ENCODE peak calls at places on chromosomes 6 and 20, in four cellular contexts. X, J, F and A are unnamed samples.

GRCh38 chr6:130681028-130681427 is 146.2 kb upstream of the SMLR1 start:
- DNase-seq in F (peak), X (no peak), J (peak), A (no peak)

GRCh38 chr6:37668251-37668650 is 29.4 kb downstream of the MDGA1 start:
- DNase-seq in J (no peak), X (no peak), F (no peak), A (no peak)

GRCh38 chr20:19460386-19460785 is 247.9 kb downstream of the SLC24A3 start:
- DNase-seq in F (peak), X (no peak), J (peak), A (no peak)

GRCh38 chr6:16774437-16774836 is 13.2 kb upstream of the ATXN1 start:
- DNase-seq in F (no peak), X (no peak), J (no peak), A (no peak)

GRCh38 chr6:1950631-1951030 is 294.8 kb downstream of the GMDS start:
- DNase-seq in J (no peak), X (no peak), F (no peak), A (no peak)

GRCh38 chr20:1993986-1994385 is at the start of gene PDYN:
- DNase-seq in F (no peak), J (no peak), X (no peak), A (no peak)

GRCh38 chr6:108564178-108564577 is 3.5 kb downstream of the FOXO3 start:
- DNase-seq in J (peak), F (peak), X (no peak), A (no peak)

GRCh38 chr6:54697423-54697822 is 149.1 kb upstream of the FAM83B start:
- DNase-seq in X (no peak), F (peak), J (peak), A (no peak)

GRCh38 chr6:20699402-20699801 is 165.1 kb downstream of the CDKAL1 start:
- DNase-seq in X (no peak), F (no peak), J (no peak), A (no peak)

GRCh38 chr6:70241991-70242420 is 60.9 kb downstream of the COL9A1 start:
- DNase-seq in X (no peak), F (no peak), J (no peak), A (peak)

GRCh38 chr6:3742426-3743344 is 8.8 kb downstream of the PXDC1 start:
- DNase-seq in X (peak), F (peak), J (peak), A (peak)

GRCh38 chr6:45677381-45677992 is 299.8 kb upstream of the SUPT3H start:
- DNase-seq in X (peak), F (no peak), J (peak), A (no peak)

GRCh38 chr6:87334683-87335082 is 5.6 kb upstream of the GJB7 start:
- DNase-seq in X (no peak), J (peak), F (peak), A (no peak)

GRCh38 chr6:2509746-2510145 is 241.0 kb downstream of the MYLK4 start:
- DNase-seq in F (peak), X (no peak), J (peak), A (no peak)

GRCh38 chr20:7879883-7880282 is 60.4 kb downstream of the HAO1 start:
- DNase-seq in F (peak), X (no peak), J (peak), A (peak)

GRCh38 chr6:11770546-11771466 is 7.8 kb downstream of the ADTRP start:
- DNase-seq in X (no peak), J (peak), F (peak), A (peak)

GRCh38 chr6:110340566-110340965 is 17.6 kb downstream of the METTL24 start:
- DNase-seq in X (no peak), F (no peak), J (no peak), A (no peak)

GRCh38 chr6:41226752-41227151 is 1.4 kb upstream of the TREML4 start:
- DNase-seq in F (no peak), X (no peak), J (no peak), A (no peak)

GRCh38 chr6:39178235-39178634 is 51.0 kb downstream of the KCNK5 start:
- DNase-seq in X (no peak), F (no peak), J (no peak), A (no peak)

GRCh38 chr20:19735446-19735845 is 22.6 kb upstream of the RIN2 start:
- DNase-seq in X (no peak), F (peak), J (peak), A (peak)

GRCh38 chr6:22149081-22149480 is 147.8 kb downstream of the PRL start:
- DNase-seq in F (no peak), J (no peak), X (no peak), A (no peak)

GRCh38 chr20:956330-956951 is 40.3 kb upstream of the ANGPT4 start:
- DNase-seq in J (peak), X (peak), F (peak), A (peak)

GRCh38 chr20:35273449-35274171 is 4.3 kb downstream of the MMP24OS start:
- DNase-seq in X (no peak), F (no peak), J (no peak), A (no peak)

GRCh38 chr6:31945507-31946369 is at the start of gene CFB:
- DNase-seq in F (peak), J (peak), X (no peak), A (peak)

GRCh38 chr20:1858859-1859258 is 36.3 kb upstream of the SIRPA start:
- DNase-seq in X (no peak), J (peak), F (no peak), A (no peak)

GRCh38 chr20:8721098-8721497 is 347.8 kb upstream of the PLCB4 start:
- DNase-seq in F (peak), X (no peak), J (peak), A (peak)

GRCh38 chr6:98828991-98829411 is 5.4 kb upstream of the POU3F2 start:
- DNase-seq in J (no peak), F (no peak), X (no peak), A (no peak)

GRCh38 chr20:32969356-32970114 is 34.7 kb downstream of the SUN5 start:
- DNase-seq in J (no peak), X (no peak), F (no peak), A (peak)

GRCh38 chr6:49001856-49002255 is 461.2 kb downstream of the MMUT start:
- DNase-seq in X (no peak), F (no peak), J (peak), A (no peak)